ENCODE peak calls at places on chromosomes 6 and 20, in five cellular contexts. Q is ACHN, W is NCI-H1105, X is uterus, D is SW 1271. C is an unnamed sample.

GRCh38 chr6:6730831-6731230 is 142.3 kb downstream of the LY86 start:
- DNase-seq in W (no peak), D (no peak), X (peak), Q (peak), C (no peak)

GRCh38 chr6:33634203-33634727 is 13.1 kb downstream of the ITPR3 start:
- DNase-seq in X (no peak), W (no peak), D (no peak), Q (no peak), C (no peak)

GRCh38 chr6:169108753-169109152 is 144.9 kb downstream of the THBS2 start:
- DNase-seq in X (no peak), D (no peak), W (no peak), Q (no peak), C (no peak)

GRCh38 chr20:11261533-11262000 is 587.8 kb upstream of the JAG1 start:
- DNase-seq in Q (peak), X (no peak), W (no peak), D (no peak), C (no peak)

GRCh38 chr6:50185006-50185405 is 135.3 kb upstream of the DEFB112 start:
- DNase-seq in X (no peak), Q (peak), D (no peak), W (no peak), C (no peak)

GRCh38 chr20:63138855-63139341 is 77.0 kb downstream of the YTHDF1 start:
- DNase-seq in D (no peak), W (no peak), Q (no peak), X (no peak), C (no peak)

GRCh38 chr20:63737940-63738686 is 1.5 kb upstream of the SLC2A4RG start:
- DNase-seq in W (no peak), X (peak), Q (no peak), D (no peak), C (peak)

GRCh38 chr6:161435426-161436065 is 161.7 kb upstream of the AGPAT4 start:
- DNase-seq in X (no peak), D (no peak), W (no peak), Q (peak), C (no peak)

GRCh38 chr20:50251992-50252491 is 61.4 kb downstream of the CEBPB start:
- DNase-seq in X (no peak), Q (no peak), W (no peak), D (no peak), C (no peak)

GRCh38 chr6:100346828-100347227 is 117.9 kb downstream of the SIM1 start:
- DNase-seq in X (no peak), Q (peak), D (no peak), W (no peak), C (no peak)

GRCh38 chr6:157760589-157761330 is 62.3 kb upstream of the SNX9 start:
- DNase-seq in W (no peak), Q (peak), X (peak), D (no peak), C (no peak)

GRCh38 chr6:96015321-96015790 is 418 bp upstream of the FUT9 start:
- DNase-seq in D (no peak), Q (peak), X (no peak), W (peak), C (no peak)

GRCh38 chr6:162798546-162798945 is 70.8 kb downstream of the PACRG start:
- DNase-seq in Q (no peak), D (no peak), W (no peak), X (no peak), C (no peak)

GRCh38 chr20:59177266-59178250 is 13.9 kb downstream of the ZNF831 start:
- DNase-seq in X (no peak), W (no peak), D (no peak), Q (no peak), C (no peak)

GRCh38 chr6:13710552-13711383 is 867 bp downstream of the RANBP9 start:
- DNase-seq in Q (peak), W (peak), D (no peak), X (no peak), C (peak)

GRCh38 chr6:219019-219570 is 73.2 kb upstream of the DUSP22 start:
- DNase-seq in D (no peak), W (no peak), X (no peak), Q (no peak), C (peak)

GRCh38 chr6:140225587-140226438 is 851.4 kb upstream of the CITED2 start:
- DNase-seq in Q (no peak), D (no peak), X (no peak), W (no peak), C (no peak)

GRCh38 chr6:131823276-131823902 is 15.6 kb downstream of the ENPP1 start:
- DNase-seq in X (no peak), Q (no peak), D (no peak), W (no peak), C (no peak)

GRCh38 chr20:44614525-44614924 is 32.1 kb downstream of the PKIG start:
- DNase-seq in D (no peak), X (no peak), Q (no peak), W (no peak), C (no peak)

GRCh38 chr6:33882154-33882553 is 78.4 kb upstream of the MLN start:
- DNase-seq in W (no peak), X (peak), Q (no peak), D (no peak), C (no peak)

GRCh38 chr20:51862796-51863195 is 60.5 kb upstream of the SALL4 start:
- DNase-seq in X (no peak), Q (no peak), W (no peak), D (no peak), C (no peak)

GRCh38 chr6:169172435-169172834 is 81.2 kb downstream of the THBS2 start:
- DNase-seq in D (no peak), Q (no peak), W (no peak), X (peak), C (peak)

GRCh38 chr6:70270287-70271005 is 32.4 kb downstream of the COL9A1 start:
- DNase-seq in Q (no peak), D (no peak), X (no peak), W (no peak), C (no peak)

GRCh38 chr6:30044630-30045029 is 16.4 kb upstream of the POLR1H start:
- DNase-seq in Q (no peak), D (no peak), W (no peak), X (no peak), C (no peak)

GRCh38 chr20:22489614-22490286 is 94.6 kb downstream of the FOXA2 start:
- DNase-seq in X (no peak), D (no peak), Q (no peak), W (no peak), C (no peak)

C was measured in lower leg skin.